ENCODE peak calls at places on chromosomes 12 and 14, in seven cellular contexts. B is cardiac muscle cell; V is upper lobe of left lung; G is naive thymus-derived CD4-positive, alpha-beta T cell; O is tibial artery; W is A549; T is left lung. Z is an unnamed sample.

GRCh38 chr12:89694542-89694941 is 14.1 kb downstream of the ATP2B1 start:
- DNase-seq in O (no peak), W (no peak), V (no peak), B (no peak), G (no peak), T (no peak), Z (no peak)

GRCh38 chr12:130813436-130813835 is 25.6 kb downstream of the STX2 start:
- DNase-seq in V (no peak), O (no peak), B (no peak), T (no peak), W (no peak), G (no peak), Z (no peak)

GRCh38 chr14:70882771-70883492 is 24.3 kb upstream of the PCNX1 start:
- DNase-seq in V (no peak), O (no peak), T (no peak), W (no peak), G (no peak), B (peak; percentile 92), Z (no peak)

GRCh38 chr12:6967548-6968100 is 2.8 kb downstream of the PHB2 start:
- DNase-seq in O (no peak), G (no peak), B (no peak), T (no peak), W (no peak), V (no peak), Z (no peak)

GRCh38 chr14:96225745-96226151 is 21.1 kb downstream of the BDKRB2 start:
- DNase-seq in T (no peak), V (peak; percentile 34), B (peak; percentile 31), W (no peak), O (no peak), G (no peak), Z (no peak)

GRCh38 chr12:109606261-109607028 is 32.9 kb downstream of the MVK start:
- DNase-seq in V (no peak), W (no peak), B (peak; percentile 38), O (no peak), T (no peak), G (no peak), Z (no peak)

GRCh38 chr12:106519587-106519986 is 63.2 kb upstream of the RFX4 start:
- DNase-seq in V (no peak), B (peak; percentile 54), T (no peak), G (no peak), O (no peak), W (no peak), Z (no peak)

GRCh38 chr14:95496690-95497241 is 19.7 kb downstream of the SYNE3 start:
- DNase-seq in B (peak; percentile 72), W (no peak), T (no peak), G (no peak), O (peak; percentile 31), V (no peak), Z (no peak)

GRCh38 chr12:60197589-60197988 is 601.8 kb downstream of the SLC16A7 start:
- DNase-seq in B (peak; percentile 46), G (no peak), W (no peak), O (no peak), T (no peak), V (no peak), Z (no peak)

GRCh38 chr12:90229771-90230170 is 521.1 kb upstream of the ATP2B1 start:
- DNase-seq in O (no peak), V (no peak), T (no peak), W (no peak), G (no peak), B (peak; percentile 19), Z (no peak)

GRCh38 chr12:52633383-52633782 is 15.0 kb upstream of the KRT73 start:
- DNase-seq in V (no peak), W (no peak), B (no peak), O (no peak), G (peak; percentile 54), T (no peak), Z (no peak)

GRCh38 chr14:102554835-102555819 is 37.3 kb upstream of the RCOR1 start:
- DNase-seq in B (peak; percentile 48), W (no peak), T (peak; percentile 89), V (peak; percentile 90), O (peak; percentile 42), G (peak; percentile 67), Z (peak; percentile 23)

GRCh38 chr14:22508662-22509035 is 80.4 kb downstream of the DAD1 start:
- DNase-seq in W (no peak), V (no peak), B (no peak), O (no peak), G (no peak), T (no peak), Z (no peak)

GRCh38 chr14:22505309-22505708 is 83.7 kb downstream of the DAD1 start:
- DNase-seq in B (no peak), O (no peak), V (no peak), T (no peak), W (no peak), G (no peak), Z (no peak)

GRCh38 chr14:22508150-22508457 is 80.9 kb downstream of the DAD1 start:
- DNase-seq in O (no peak), W (no peak), T (no peak), B (no peak), V (no peak), G (no peak), Z (no peak)

GRCh38 chr14:22506778-22507351 is 82.2 kb downstream of the DAD1 start:
- DNase-seq in G (no peak), V (no peak), T (no peak), B (no peak), O (no peak), W (no peak), Z (no peak)

GRCh38 chr14:22505751-22506710 is 83.0 kb downstream of the DAD1 start:
- DNase-seq in G (no peak), B (no peak), O (no peak), T (no peak), V (no peak), W (no peak), Z (no peak)
- H3K27ac ChIP-seq in G (peak overlapping the region; percentile 90), B (no peak overlapping the region), O (no peak overlapping the region), T (no peak overlapping the region), V (no peak overlapping the region), W (no peak overlapping the region), Z (peak overlapping the region; percentile 83)

GRCh38 chr12:118358607-118359540 is 13.8 kb downstream of the TAOK3 start:
- DNase-seq in G (no peak), V (no peak), O (no peak), B (no peak), W (no peak), T (no peak), Z (no peak)
- H3K27ac ChIP-seq in G (peak overlapping the region; percentile 66), V (peak overlapping the region; percentile 64), O (no peak overlapping the region), B (no peak overlapping the region), W (peak overlapping the region; percentile 74), T (peak overlapping the region; percentile 84), Z (peak overlapping the region; percentile 60)

DNA sequence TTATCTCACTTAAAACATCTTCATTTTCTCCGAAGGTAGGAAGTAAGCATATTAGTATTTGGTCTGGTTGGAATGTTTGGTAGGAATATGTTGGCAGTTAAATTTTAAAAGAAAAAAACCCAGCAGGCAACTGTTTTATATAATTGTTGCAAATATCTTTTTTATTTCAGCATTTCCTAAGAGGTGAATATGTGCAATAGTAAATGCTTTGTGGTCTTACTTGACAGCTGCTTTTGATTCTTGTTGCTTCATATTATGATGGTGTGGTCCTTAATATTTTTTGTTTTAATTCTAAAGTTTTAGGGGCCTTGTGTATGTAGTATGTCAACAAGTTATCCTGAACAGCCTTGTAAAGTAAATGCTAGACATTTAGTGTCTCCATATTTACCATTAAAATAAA is 6.3 kb downstream of the TRAFD1 start:
- DNase-seq in W (no peak), V (no peak), O (no peak), T (no peak), G (no peak), B (no peak), Z (no peak)
- H3K27ac ChIP-seq in W (no peak overlapping the region), V (peak overlapping the region; percentile 83), O (no peak overlapping the region), T (peak overlapping the region; percentile 81), G (peak overlapping the region; percentile 72), B (no peak overlapping the region), Z (peak overlapping the region; percentile 63)

GRCh38 chr14:104201063-104201462 is 62.7 kb downstream of the KIF26A start:
- DNase-seq in T (peak; percentile 63), W (no peak), B (no peak), O (no peak), V (peak; percentile 68), G (no peak), Z (no peak)
- H3K27ac ChIP-seq in T (no peak overlapping the region), W (no peak overlapping the region), B (no peak overlapping the region), O (no peak overlapping the region), V (no peak overlapping the region), G (no peak overlapping the region), Z (no peak overlapping the region)

GRCh38 chr12:31343139-31343538 is 17.2 kb upstream of the SINHCAF start:
- DNase-seq in V (no peak), O (no peak), T (no peak), G (no peak), W (no peak), B (no peak), Z (no peak)

GRCh38 chr12:31342314-31342713 is 16.4 kb upstream of the SINHCAF start:
- DNase-seq in W (no peak), O (no peak), B (no peak), V (no peak), T (no peak), G (no peak), Z (no peak)

GRCh38 chr12:31346211-31346610 is 20.3 kb upstream of the SINHCAF start:
- DNase-seq in V (no peak), B (no peak), W (no peak), T (no peak), G (no peak), O (no peak), Z (no peak)
- H3K27ac ChIP-seq in V (no peak overlapping the region), B (no peak overlapping the region), W (no peak overlapping the region), T (no peak overlapping the region), G (no peak overlapping the region), O (no peak overlapping the region), Z (no peak overlapping the region)

DNA sequence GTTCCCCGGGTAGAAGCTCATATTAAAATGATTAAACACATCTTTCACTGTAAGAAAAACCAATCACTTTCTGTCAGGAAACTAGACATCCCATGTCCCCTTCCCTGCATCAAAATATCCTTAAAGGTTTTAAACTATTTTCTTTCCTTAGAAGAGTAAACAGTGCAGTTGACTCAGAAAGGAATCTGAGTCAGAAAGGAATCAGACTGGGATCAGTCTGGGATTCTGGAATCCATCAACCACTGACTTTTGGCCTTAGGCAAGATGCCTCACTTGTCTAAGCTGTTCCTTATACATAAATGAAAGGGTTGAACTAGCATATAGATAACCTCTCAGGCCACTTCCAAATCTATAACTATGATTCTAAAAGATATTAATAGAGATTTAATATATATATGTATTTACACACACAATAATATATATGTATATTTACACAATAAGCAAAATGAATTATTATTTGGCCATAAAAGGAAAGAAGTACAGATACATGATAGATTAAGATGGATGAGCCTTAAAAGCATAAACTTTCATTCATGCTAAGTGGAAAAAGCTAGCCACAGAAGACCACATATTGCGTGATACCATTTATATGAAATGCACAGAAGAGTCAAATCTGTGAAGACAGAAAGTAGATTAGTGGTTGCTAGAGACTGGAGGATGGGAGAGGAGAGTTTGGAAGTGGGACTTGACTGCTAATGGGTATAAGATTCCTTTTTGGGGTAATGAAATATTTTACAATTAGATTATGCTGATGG is 114.4 kb downstream of the SLC38A1 start:
- DNase-seq in B (peak; percentile 44), V (no peak), W (peak; percentile 19), T (no peak), O (no peak), G (no peak), Z (no peak)
- H3K27ac ChIP-seq in B (peak overlapping the region; percentile 64), V (no peak overlapping the region), W (peak overlapping the region; percentile 67), T (no peak overlapping the region), O (peak overlapping the region; percentile 2), G (no peak overlapping the region), Z (no peak overlapping the region)